ENCODE peak calls at places on chromosomes 16 and 17, in seven cellular contexts. F, P, B, D, E, K and J are unnamed samples.

GRCh38 chr16:340370-341091 is 12.0 kb downstream of the AXIN1 start:
- DNase-seq in P (no peak), E (no peak), D (no peak), B (no peak), K (no peak), F (no peak), J (no peak)

GRCh38 chr16:67733734-67734470 is 14.8 kb upstream of the GFOD2 start:
- DNase-seq in F (no peak), D (no peak), P (no peak), B (no peak), E (no peak), K (peak), J (no peak)

GRCh38 chr17:37770631-37771518 is 26.0 kb upstream of the HNF1B start:
- DNase-seq in B (peak), K (peak), E (peak), D (peak), F (no peak), P (peak), J (peak)

GRCh38 chr17:10612957-10613744 is 44.0 kb downstream of the MYH3 start:
- DNase-seq in P (no peak), E (no peak), F (no peak), D (no peak), K (no peak), B (no peak), J (no peak)

GRCh38 chr17:73349138-73349537 is 37.3 kb upstream of the CDC42EP4 start:
- DNase-seq in B (no peak), F (peak), E (no peak), P (no peak), D (no peak), K (no peak), J (no peak)

GRCh38 chr17:4738136-4739121 is 1.2 kb upstream of the ZMYND15 start:
- DNase-seq in D (no peak), P (no peak), F (no peak), E (no peak), B (no peak), K (peak), J (no peak)

GRCh38 chr16:84275562-84276151 is 19.0 kb upstream of the WFDC1 start:
- DNase-seq in E (no peak), P (no peak), K (no peak), D (no peak), B (no peak), F (no peak), J (no peak)

GRCh38 chr17:46925185-46925858 is 2.4 kb downstream of the GOSR2 start:
- DNase-seq in D (no peak), F (no peak), E (no peak), K (no peak), B (no peak), P (no peak), J (no peak)

GRCh38 chr17:82231562-82232321 is 2.9 kb downstream of the SLC16A3 start:
- DNase-seq in D (peak), F (no peak), B (no peak), K (peak), P (no peak), E (no peak), J (no peak)

GRCh38 chr17:76417499-76418143 is 33.2 kb downstream of the SPHK1 start:
- DNase-seq in E (no peak), B (no peak), F (no peak), P (peak), K (no peak), D (no peak), J (no peak)

GRCh38 chr17:19347323-19348080 is 15.0 kb downstream of the B9D1 start:
- DNase-seq in P (no peak), B (no peak), K (no peak), D (no peak), E (no peak), F (no peak), J (no peak)

GRCh38 chr17:74818306-74818705 is 41.4 kb downstream of the GRIN2C start:
- DNase-seq in E (no peak), B (no peak), K (no peak), P (no peak), D (no peak), F (no peak), J (no peak)

GRCh38 chr17:27390540-27390939 is 65.7 kb upstream of the KSR1 start:
- DNase-seq in E (no peak), F (no peak), D (no peak), B (no peak), P (no peak), K (no peak), J (no peak)

GRCh38 chr16:88355389-88356123 is 27.2 kb upstream of the ZNF469 start:
- DNase-seq in D (no peak), K (peak), F (no peak), P (no peak), E (no peak), B (no peak), J (no peak)

GRCh38 chr17:63543822-63544420 is 6.4 kb upstream of the DCAF7 start:
- DNase-seq in K (no peak), D (no peak), P (no peak), F (no peak), B (no peak), E (no peak), J (no peak)

GRCh38 chr16:2090819-2091721 is 43.3 kb downstream of the TSC2 start:
- DNase-seq in P (no peak), F (no peak), D (peak), B (no peak), K (peak), E (no peak), J (peak)

GRCh38 chr17:55708575-55708974 is 14.1 kb downstream of the TMEM100 start:
- DNase-seq in F (no peak), P (no peak), E (no peak), B (no peak), D (no peak), K (no peak), J (no peak)

GRCh38 chr16:47731252-47731651 is 270.1 kb downstream of the PHKB start:
- DNase-seq in B (no peak), F (no peak), E (no peak), P (no peak), K (no peak), D (no peak), J (no peak)

GRCh38 chr16:56861756-56862155 is 3.3 kb upstream of the SLC12A3 start:
- DNase-seq in D (no peak), F (no peak), B (no peak), P (no peak), K (no peak), E (no peak), J (no peak)

GRCh38 chr17:82201498-82201910 is 11.1 kb downstream of the CCDC57 start:
- DNase-seq in D (no peak), F (no peak), B (no peak), K (no peak), P (no peak), E (no peak), J (peak)

GRCh38 chr16:29925173-29925804 is 737 bp downstream of the KCTD13 start:
- DNase-seq in B (no peak), K (no peak), P (no peak), E (no peak), D (no peak), F (no peak), J (no peak)

GRCh38 chr17:9002610-9003354 is 18.5 kb upstream of the NTN1 start:
- DNase-seq in D (no peak), P (no peak), K (no peak), E (peak), B (peak), F (no peak), J (peak)

GRCh38 chr16:14669776-14670175 is 24.3 kb downstream of the PLA2G10 start:
- DNase-seq in F (no peak), B (no peak), P (peak), D (no peak), E (no peak), K (peak), J (no peak)

GRCh38 chr16:11824362-11824761 is 27.0 kb downstream of the RSL1D1 start:
- DNase-seq in P (no peak), E (no peak), B (no peak), K (peak), D (peak), F (no peak), J (no peak)

GRCh38 chr17:82351254-82351712 is 7.8 kb upstream of the TEX19 start:
- DNase-seq in D (no peak), E (no peak), P (no peak), K (no peak), F (no peak), B (no peak), J (no peak)

GRCh38 chr16:80889779-80890359 is 85.5 kb upstream of the CDYL2 start:
- DNase-seq in B (no peak), F (no peak), P (no peak), D (no peak), E (no peak), K (no peak), J (no peak)

GRCh38 chr16:84199097-84199496 is 8.1 kb downstream of the ADAD2 start:
- DNase-seq in D (no peak), P (no peak), K (no peak), B (no peak), F (no peak), E (no peak), J (no peak)

GRCh38 chr17:2982854-2983636 is 80.4 kb downstream of the OR1D5 start:
- DNase-seq in D (peak), F (peak), B (no peak), K (peak), E (no peak), P (no peak), J (no peak)

GRCh38 chr17:12554251-12554650 is 111.4 kb upstream of the MYOCD start:
- DNase-seq in D (no peak), F (no peak), K (no peak), B (no peak), P (no peak), E (no peak), J (no peak)

GRCh38 chr17:302300-302698 is 50.3 kb downstream of the RPH3AL start:
- DNase-seq in P (no peak), B (no peak), E (no peak), K (peak), F (no peak), D (peak), J (no peak)

GRCh38 chr17:80441598-80442304 is 26.8 kb downstream of the ENDOV start:
- DNase-seq in B (no peak), D (no peak), K (no peak), E (no peak), F (no peak), P (no peak), J (no peak)

GRCh38 chr17:5874486-5874885 is 195.7 kb upstream of the WSCD1 start:
- DNase-seq in F (no peak), K (no peak), P (no peak), D (no peak), E (no peak), B (no peak), J (no peak)

GRCh38 chr16:50035468-50035992 is 10.5 kb downstream of the CNEP1R1 start:
- DNase-seq in P (no peak), K (no peak), D (no peak), F (no peak), B (no peak), E (no peak), J (no peak)

GRCh38 chr17:68296217-68297140 is 5.2 kb downstream of the ARSG start:
- DNase-seq in D (no peak), E (peak), B (no peak), P (no peak), F (no peak), K (no peak), J (peak)

GRCh38 chr17:1259910-1260389 is 10.3 kb upstream of the BHLHA9 start:
- DNase-seq in E (no peak), B (no peak), D (no peak), F (no peak), P (no peak), K (no peak), J (no peak)

GRCh38 chr16:30009085-30009862 is 1.6 kb downstream of the DOC2A start:
- DNase-seq in E (no peak), K (no peak), F (no peak), P (no peak), D (no peak), B (no peak), J (no peak)

GRCh38 chr17:13626703-13627102 is 25.0 kb upstream of the HS3ST3A1 start:
- DNase-seq in D (no peak), F (no peak), P (no peak), E (no peak), B (no peak), K (no peak), J (no peak)

GRCh38 chr17:17836818-17837379 is at the start of gene SREBF1:
- DNase-seq in F (no peak), B (peak), D (peak), K (peak), E (peak), P (no peak), J (peak)

GRCh38 chr17:65403616-65404015 is 157.8 kb downstream of the AXIN2 start:
- DNase-seq in D (no peak), K (no peak), P (no peak), F (no peak), B (no peak), E (no peak), J (no peak)